ENCODE peak calls at places on chromosomes 16 and 17, in seven cellular contexts. H is right lobe of liver, Z is heart left ventricle, E is body of pancreas, D is adrenal gland, X is HCT116, Y is stomach. W is an unnamed sample.

GRCh38 chr17:38333635-38334295 is 10.0 kb downstream of the GPR179 start:
- DNase-seq in H (peak; percentile 50), Z (no peak), E (no peak), D (peak; percentile 43), X (no peak), Y (peak; percentile 29), W (peak; percentile 38)

GRCh38 chr17:14301279-14301760 is 439 bp downstream of the HS3ST3B1 start:
- DNase-seq in H (no peak), Z (no peak), E (peak; percentile 56), D (no peak), X (no peak), Y (peak; percentile 27), W (no peak)

GRCh38 chr16:47984669-47985068 is 171.1 kb downstream of the ABCC12 start:
- DNase-seq in H (no peak), Z (no peak), E (no peak), D (no peak), X (no peak), Y (no peak), W (no peak)

GRCh38 chr16:13680021-13680672 is 239.8 kb upstream of the ERCC4 start:
- DNase-seq in H (no peak), Z (no peak), E (no peak), D (no peak), X (no peak), Y (no peak), W (no peak)

GRCh38 chr17:27975146-27976011 is 67.1 kb upstream of the NLK start:
- DNase-seq in H (no peak), Z (no peak), E (peak; percentile 69), D (no peak), X (no peak), Y (no peak), W (no peak)

GRCh38 chr16:84138824-84139627 is 6.0 kb downstream of the HSDL1 start:
- DNase-seq in H (no peak), Z (no peak), E (no peak), D (peak; percentile 50), X (peak; percentile 54), Y (peak; percentile 37), W (no peak)

GRCh38 chr16:46743232-46743719 is 4.9 kb downstream of the MYLK3 start:
- DNase-seq in H (no peak), Z (peak; percentile 40), E (no peak), D (no peak), X (no peak), Y (no peak), W (peak; percentile 33)

GRCh38 chr16:66874079-66874775 is 6.1 kb upstream of the PDP2 start:
- DNase-seq in H (no peak), Z (no peak), E (no peak), D (no peak), X (no peak), Y (no peak), W (no peak)

GRCh38 chr17:17694229-17695081 is 13.2 kb downstream of the RAI1 start:
- DNase-seq in H (peak; percentile 77), Z (peak; percentile 80), E (peak; percentile 70), D (peak; percentile 72), X (no peak), Y (peak; percentile 70), W (peak; percentile 88)

GRCh38 chr17:8062807-8063483 is 24.1 kb downstream of the ALOX15B start:
- DNase-seq in H (no peak), Z (no peak), E (no peak), D (no peak), X (no peak), Y (no peak), W (no peak)

GRCh38 chr17:79988163-79988971 is 47.3 kb downstream of the TBC1D16 start:
- DNase-seq in H (peak; percentile 87), Z (no peak), E (peak; percentile 41), D (no peak), X (peak; percentile 83), Y (peak; percentile 78), W (no peak)

GRCh38 chr17:28406478-28406824 is 439 bp upstream of the SLC46A1 start:
- DNase-seq in H (no peak), Z (no peak), E (peak; percentile 25), D (peak; percentile 39), X (no peak), Y (no peak), W (no peak)

GRCh38 chr17:64155751-64156544 is 26.0 kb upstream of the ERN1 start:
- DNase-seq in H (peak; percentile 93), Z (peak; percentile 84), E (peak; percentile 72), D (peak; percentile 83), X (no peak), Y (peak; percentile 77), W (no peak)

DNA sequence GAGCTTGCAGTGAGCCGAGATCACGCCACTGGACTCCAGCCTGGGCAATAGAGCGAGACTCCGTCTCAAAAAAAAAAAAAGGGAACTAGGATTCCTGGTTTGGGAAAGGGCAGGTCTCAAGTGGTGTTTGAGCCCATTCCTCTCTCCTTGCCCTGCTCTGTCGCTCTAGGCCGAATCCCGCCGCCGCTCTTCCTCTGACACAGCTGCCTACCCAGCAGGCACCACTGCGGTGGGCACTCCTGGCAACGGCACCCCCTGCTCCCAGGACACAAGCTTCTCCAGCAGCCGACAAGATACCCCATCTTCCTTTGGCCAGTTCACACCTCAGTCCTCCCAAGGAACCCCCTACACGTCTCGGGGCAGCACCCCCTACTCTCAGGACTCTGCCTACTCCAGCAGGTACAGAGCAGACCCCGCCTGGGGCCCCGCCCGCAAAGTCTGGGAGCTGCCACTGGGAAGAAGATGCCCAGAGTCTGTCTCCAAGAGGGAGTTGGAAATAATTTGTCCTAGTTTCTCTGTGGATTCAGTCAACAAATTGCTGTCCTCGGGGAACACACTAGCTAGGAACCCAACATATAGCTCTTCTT is 6.5 kb downstream of the SETD1A start:
- DNase-seq in H (no peak), Z (no peak), E (no peak), D (no peak), X (no peak), Y (no peak), W (no peak)
- H3K36me3 ChIP-seq in H (peaks cover 31% of the 10 kb centered on the region), Z (peaks cover 100% of the 10 kb centered on the region), E (peaks cover 18% of the 10 kb centered on the region), D (no peaks in the 10 kb centered on the region), X (peaks cover 71% of the 10 kb centered on the region), Y (peaks cover 89% of the 10 kb centered on the region), W (peaks cover 95% of the 10 kb centered on the region)

GRCh38 chr17:9643611-9644010 is 1.7 kb upstream of the USP43 start:
- DNase-seq in H (no peak), Z (no peak), E (no peak), D (no peak), X (no peak), Y (no peak), W (no peak)
- H3K27ac ChIP-seq in H (peak overlapping the region; percentile 85), Z (no peak overlapping the region), E (no peak overlapping the region), D (no peak overlapping the region), X (no peak overlapping the region), Y (no peak overlapping the region), W (no peak overlapping the region)

DNA sequence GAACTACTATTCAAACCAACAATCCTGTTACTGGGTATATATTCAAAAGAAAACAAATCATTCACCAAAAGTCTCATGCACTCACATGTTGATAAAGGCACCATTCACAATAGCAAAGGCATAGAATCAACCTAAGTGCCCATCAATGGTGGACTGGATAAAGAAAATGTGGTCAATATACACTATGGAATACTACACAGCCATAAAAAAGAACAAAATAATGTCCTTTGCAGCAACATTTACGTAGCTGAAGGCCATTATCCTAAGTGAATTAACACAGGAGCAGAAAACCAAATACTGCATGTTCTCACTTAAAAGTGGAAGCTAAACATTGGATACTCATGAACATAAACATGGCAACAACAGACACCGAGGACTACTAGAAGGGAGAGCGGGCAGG is 41.9 kb downstream of the KCNJ16 start:
- DNase-seq in H (no peak), Z (no peak), E (no peak), D (no peak), X (no peak), Y (no peak), W (no peak)
- TF ChIP-seq POLR2A in H (no peak), Z (no peak), E (no peak), D (no peak), X (no peak), Y (no peak), W (no peak)

GRCh38 chr16:2775317-2775716 is 1.8 kb downstream of the ELOB start:
- DNase-seq in H (no peak), Z (no peak), E (no peak), D (no peak), X (no peak), Y (no peak), W (no peak)
- H3K36me3 ChIP-seq in H (peaks cover 10% of the 10 kb centered on the region), Z (peaks cover 51% of the 10 kb centered on the region), E (peaks cover 7% of the 10 kb centered on the region), D (no peaks in the 10 kb centered on the region), X (peaks cover 35% of the 10 kb centered on the region), Y (peaks cover 39% of the 10 kb centered on the region), W (peaks cover 39% of the 10 kb centered on the region)

DNA sequence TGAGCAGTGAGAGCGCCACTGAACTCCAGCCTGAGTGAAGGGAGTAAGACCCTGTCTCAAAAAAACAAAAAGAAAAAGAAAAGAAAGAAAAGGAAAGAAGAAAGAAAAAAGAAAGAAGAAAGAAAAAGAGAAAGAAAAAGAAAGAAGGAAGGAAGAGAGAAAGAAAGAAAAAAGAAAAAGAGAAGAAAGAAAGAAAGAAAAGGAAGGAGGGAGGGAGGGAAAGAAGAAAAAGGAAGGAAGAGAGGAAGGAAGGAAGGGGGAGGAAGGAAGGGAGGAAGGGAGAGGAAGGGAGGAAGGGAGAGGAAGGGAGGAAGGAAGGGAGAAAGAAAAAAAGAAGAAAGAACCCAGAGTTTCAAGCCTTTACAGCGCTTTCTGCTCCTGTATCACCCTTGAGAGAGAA is 19.1 kb downstream of the GINS3 start:
- DNase-seq in H (no peak), Z (no peak), E (no peak), D (no peak), X (no peak), Y (no peak), W (no peak)
- H3K27ac ChIP-seq in H (no peak overlapping the region), Z (peak overlapping the region; percentile 54), E (no peak overlapping the region), D (peak overlapping the region; percentile 18), X (no peak overlapping the region), Y (no peak overlapping the region), W (no peak overlapping the region)

DNA sequence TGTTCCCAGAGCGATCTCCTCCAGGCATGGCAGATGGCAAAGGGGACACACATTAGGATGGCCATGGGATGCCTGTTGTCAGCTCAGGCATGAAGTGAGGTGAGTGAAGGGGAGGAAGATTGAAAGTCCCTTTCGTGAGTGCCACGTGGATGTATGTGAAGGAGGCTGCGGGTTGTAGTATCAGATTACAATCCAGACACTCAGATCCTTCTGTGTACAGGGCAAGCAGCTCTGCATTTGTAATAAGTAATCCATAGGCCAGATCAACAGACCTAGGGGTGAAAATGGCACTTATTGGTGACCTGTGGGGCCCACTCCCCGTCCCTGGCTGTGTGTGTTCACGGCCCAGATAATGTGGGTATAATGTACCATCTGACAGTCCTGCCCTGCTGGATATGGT is 159.5 kb downstream of the DNAH9 start:
- DNase-seq in H (no peak), Z (no peak), E (no peak), D (no peak), X (no peak), Y (no peak), W (no peak)
- TF ChIP-seq POLR2A in H (no peak), Z (no peak), E (no peak), D (no peak), X (no peak), Y (no peak), W (no peak)